ENCODE peak calls at places on chromosomes 2 and 18, in six cellular contexts. E, V, J, O, N and Y are unnamed samples.
A peak's percentile ranks its signal among the peaks of the same experiment; 100 is the strongest.

GRCh38 chr2:74513605-74514367 is 464 bp upstream of the TLX2 start:
- DNase-seq in N (no peak), E (no peak), J (no peak), O (no peak), V (peak; percentile 72), Y (no peak)

GRCh38 chr18:6205706-6206105 is 209.0 kb downstream of the L3MBTL4 start:
- DNase-seq in O (no peak), J (no peak), N (no peak), V (no peak), E (no peak), Y (no peak)

GRCh38 chr2:48248251-48248933 is 281.6 kb upstream of the STON1 start:
- DNase-seq in O (no peak), J (no peak), E (no peak), N (peak; percentile 77), V (no peak), Y (no peak)

GRCh38 chr2:205772983-205773382 is 90.7 kb downstream of the NRP2 start:
- DNase-seq in V (no peak), O (no peak), J (no peak), E (no peak), N (no peak), Y (no peak)

GRCh38 chr2:37896319-37896718 is 28.8 kb upstream of the RMDN2 start:
- DNase-seq in O (no peak), V (no peak), J (no peak), N (peak; percentile 56), E (no peak), Y (no peak)

GRCh38 chr2:235713244-235713643 is 219.4 kb downstream of the AGAP1 start:
- DNase-seq in N (no peak), O (no peak), V (no peak), J (no peak), E (no peak), Y (no peak)

GRCh38 chr18:23704806-23705205 is 15.6 kb downstream of the LAMA3 start:
- DNase-seq in O (no peak), J (no peak), V (no peak), N (no peak), E (no peak), Y (no peak)

GRCh38 chr18:58612239-58613055 is 16.4 kb downstream of the ALPK2 start:
- DNase-seq in N (no peak), V (no peak), O (no peak), E (no peak), J (no peak), Y (no peak)

GRCh38 chr2:204892506-204893255 is 347.4 kb downstream of the PARD3B start:
- DNase-seq in N (no peak), O (no peak), E (no peak), J (no peak), V (no peak), Y (no peak)

GRCh38 chr2:220451438-220451837 is 824.0 kb downstream of the SLC4A3 start:
- DNase-seq in N (no peak), J (no peak), V (no peak), O (no peak), E (no peak), Y (no peak)

DNA sequence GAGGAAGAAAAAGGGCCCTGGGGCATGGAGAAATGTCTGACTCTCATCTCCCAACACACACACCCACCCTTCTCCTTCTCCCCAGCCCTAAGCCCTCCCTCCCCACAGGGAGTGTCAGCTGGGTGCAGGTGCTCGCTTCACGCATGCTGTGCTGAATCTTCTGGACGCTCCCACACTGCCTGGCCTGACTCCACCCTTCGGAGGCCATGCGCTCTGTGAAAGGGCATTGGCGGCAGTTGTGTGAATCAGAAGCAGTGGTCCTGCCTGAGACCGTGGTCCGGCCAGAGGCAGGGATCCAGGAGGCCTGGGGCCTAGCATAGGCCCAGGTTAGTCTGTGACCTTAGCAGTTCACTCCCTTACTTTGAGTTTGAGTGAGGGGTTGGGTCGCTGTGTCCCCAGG is 57.1 kb downstream of the LONRF2 start:
- DNase-seq in E (no peak), N (no peak), O (no peak), J (no peak), V (no peak), Y (no peak)
- H3K4me3 ChIP-seq in E (no peak overlapping the region), N (no peak overlapping the region), O (no peak overlapping the region), J (no peak overlapping the region), V (no peak overlapping the region), Y (no peak overlapping the region)

GRCh38 chr2:23760746-23761145 is 166.2 kb downstream of the ATAD2B start:
- DNase-seq in E (no peak), V (no peak), N (peak; percentile 7), O (no peak), J (no peak), Y (no peak)
- H3K27ac ChIP-seq in E (no peak overlapping the region), V (no peak overlapping the region), N (no peak overlapping the region), O (no peak overlapping the region), J (no peak overlapping the region), Y (no peak overlapping the region)

GRCh38 chr18:30696201-30696600 is 346.3 kb downstream of the DSC3 start:
- DNase-seq in V (peak; percentile 34), J (no peak), E (no peak), O (no peak), N (no peak), Y (no peak)

GRCh38 chr18:30689216-30689615 is 353.3 kb downstream of the DSC3 start:
- DNase-seq in V (no peak), E (no peak), O (no peak), J (no peak), N (no peak), Y (no peak)

GRCh38 chr18:30698571-30698970 is 344.0 kb downstream of the DSC3 start:
- DNase-seq in J (no peak), N (no peak), E (no peak), V (no peak), O (no peak), Y (no peak)

DNA sequence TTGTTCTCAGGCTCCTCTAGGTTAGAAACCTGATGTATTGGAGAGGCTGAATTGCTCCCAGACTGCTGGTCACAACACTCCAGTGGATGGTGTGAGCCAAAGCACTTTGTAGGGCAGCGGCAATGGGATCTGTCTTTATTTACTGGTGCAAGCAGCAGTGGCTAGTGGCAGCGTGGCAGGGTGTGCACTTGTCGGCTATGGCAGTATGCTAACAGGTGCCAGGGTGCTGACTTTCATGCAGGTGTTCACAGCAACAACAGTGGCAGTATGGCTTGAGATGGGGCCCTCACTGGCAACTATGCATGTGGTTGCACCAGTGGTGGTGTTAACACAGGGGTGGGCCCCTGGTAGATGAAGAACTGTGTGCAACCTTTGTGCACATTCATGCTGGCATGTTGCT is 347.8 kb downstream of the DSC3 start:
- DNase-seq in J (no peak), E (no peak), N (no peak), O (no peak), V (no peak), Y (no peak)
- H3K27me3 ChIP-seq in J (no peaks in the 10 kb centered on the region), E (no peaks in the 10 kb centered on the region), N (no peaks in the 10 kb centered on the region), O (no peaks in the 10 kb centered on the region), V (no peaks in the 10 kb centered on the region), Y (peaks cover 2% of the 10 kb centered on the region)

GRCh38 chr2:42965196-42965595 is 172.8 kb upstream of the HAAO start:
- DNase-seq in V (no peak), N (no peak), J (no peak), E (no peak), O (no peak), Y (no peak)
- H3K4me3 ChIP-seq in V (no peak overlapping the region), N (no peak overlapping the region), J (no peak overlapping the region), E (no peak overlapping the region), O (no peak overlapping the region), Y (no peak overlapping the region)

GRCh38 chr2:219178377-219179175 is 501 bp downstream of the RETREG2 start:
- DNase-seq in V (peak; percentile 93), N (no peak), E (peak; percentile 53), J (peak; percentile 40), O (peak; percentile 66), Y (peak; percentile 71)
- H3K27ac ChIP-seq in V (peak overlapping the region; percentile 99), N (peak overlapping the region; percentile 90), E (peak overlapping the region; percentile 98), J (peak overlapping the region; percentile 85), O (peak overlapping the region; percentile 91), Y (no peak overlapping the region)

GRCh38 chr2:26613241-26614204 is 27.6 kb downstream of the CIB4 start:
- DNase-seq in N (no peak), E (no peak), O (no peak), V (peak; percentile 54), J (no peak), Y (no peak)
- H3K27me3 ChIP-seq in N (peaks cover 2% of the 10 kb centered on the region), E (no peaks in the 10 kb centered on the region), O (no peaks in the 10 kb centered on the region), V (no peaks in the 10 kb centered on the region), J (no peaks in the 10 kb centered on the region), Y (no peaks in the 10 kb centered on the region)

DNA sequence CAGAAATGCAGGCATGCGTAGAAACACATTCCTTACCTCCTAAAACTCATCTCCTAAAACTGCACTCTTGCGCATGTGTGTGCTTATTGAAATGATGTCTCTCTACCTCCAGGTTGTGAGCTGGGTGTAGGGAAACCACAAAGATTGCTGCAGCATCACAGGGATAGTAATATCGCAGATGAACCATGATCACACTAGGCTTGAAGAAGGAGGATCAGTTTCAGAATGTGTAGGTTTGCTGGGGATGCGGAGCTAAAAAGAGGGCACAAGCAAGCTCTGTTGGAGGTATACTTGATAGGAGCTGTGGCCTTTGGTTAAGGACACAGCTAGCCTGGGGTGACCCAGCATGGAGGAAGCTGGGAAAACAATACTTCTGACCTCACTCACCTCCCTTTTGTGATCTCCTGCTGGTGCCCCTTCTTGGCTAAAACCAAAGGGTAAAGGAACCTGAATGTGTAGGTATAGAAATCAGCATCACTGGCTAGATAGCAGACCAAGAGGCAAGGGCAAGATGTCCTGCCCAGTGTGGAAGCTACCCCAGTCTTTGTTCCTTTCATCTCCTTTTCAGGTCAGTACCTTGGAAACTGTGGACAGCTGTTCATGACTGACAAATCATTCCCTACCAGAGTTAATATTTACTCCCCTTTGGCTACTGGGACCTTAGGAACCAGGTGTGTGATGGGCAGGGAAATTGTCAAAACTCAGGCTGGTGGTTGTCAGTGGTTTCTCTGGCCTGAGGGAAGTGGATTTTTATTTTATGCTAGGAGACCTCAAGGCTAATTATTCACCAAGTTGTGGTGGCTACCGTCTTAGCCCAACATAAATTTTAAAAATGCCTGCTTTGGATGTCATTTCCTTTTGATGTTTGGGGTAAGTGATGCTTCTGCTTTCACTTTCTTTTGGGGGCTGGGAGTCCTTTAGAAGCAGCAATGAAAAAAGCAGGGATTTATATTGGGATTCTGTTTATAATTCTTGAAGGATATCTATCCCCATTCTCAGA is 119.0 kb downstream of the SETBP1 start:
- DNase-seq in N (no peak), J (no peak), V (no peak), E (no peak), O (no peak), Y (no peak)
- H3K4me3 ChIP-seq in N (no peak overlapping the region), J (no peak overlapping the region), V (no peak overlapping the region), E (no peak overlapping the region), O (no peak overlapping the region), Y (no peak overlapping the region)

GRCh38 chr2:200311139-200311538 is 4.6 kb downstream of the SPATS2L start:
- DNase-seq in E (no peak), O (no peak), V (no peak), J (no peak), N (no peak), Y (no peak)
- H3K27ac ChIP-seq in E (no peak overlapping the region), O (no peak overlapping the region), V (no peak overlapping the region), J (no peak overlapping the region), N (no peak overlapping the region), Y (no peak overlapping the region)

GRCh38 chr18:902179-902718 is 2.4 kb upstream of the ADCYAP1 start:
- DNase-seq in J (no peak), N (no peak), O (no peak), E (no peak), V (no peak), Y (no peak)

GRCh38 chr18:901769-902168 is 2.9 kb upstream of the ADCYAP1 start:
- DNase-seq in O (no peak), J (no peak), N (no peak), E (no peak), V (no peak), Y (no peak)

GRCh38 chr18:892316-892715 is 12.4 kb upstream of the ADCYAP1 start:
- DNase-seq in J (no peak), O (no peak), V (no peak), N (no peak), E (no peak), Y (no peak)

GRCh38 chr18:896315-896714 is 8.4 kb upstream of the ADCYAP1 start:
- DNase-seq in N (no peak), O (no peak), J (no peak), E (no peak), V (no peak), Y (no peak)
- H3K27me3 ChIP-seq in N (no peaks in the 10 kb centered on the region), O (no peaks in the 10 kb centered on the region), J (peaks cover 2% of the 10 kb centered on the region), E (no peaks in the 10 kb centered on the region), V (no peaks in the 10 kb centered on the region), Y (peaks cover 1% of the 10 kb centered on the region)